ENCODE peak calls at places on chromosomes 1 and 21, in six cellular contexts. P is effector memory CD4-positive, alpha-beta T cell; L is sigmoid colon; G is mesendoderm; W is heart left ventricle; N is HAP-1. D is an unnamed sample. For H3K27me3 and H3K4me1, the result is how much of the 10 kb centered on the place peaks cover.

GRCh38 chr1:182845379-182845778 is 6.2 kb downstream of the DHX9 start:
- DNase-seq in G (no peak), P (no peak), L (no peak), W (no peak), N (no peak), D (no peak)

GRCh38 chr1:52119722-52120121 is 22.2 kb upstream of the ZFYVE9 start:
- DNase-seq in G (peak), L (no peak), N (peak), P (no peak), W (no peak), D (no peak)

GRCh38 chr1:67738401-67738800 is 53.4 kb downstream of the GADD45A start:
- DNase-seq in N (no peak), G (peak), P (no peak), L (no peak), W (no peak), D (no peak)

GRCh38 chr1:95614197-95614596 is 380.2 kb downstream of the RWDD3 start:
- DNase-seq in L (no peak), W (no peak), N (no peak), G (no peak), P (no peak), D (no peak)

GRCh38 chr1:109932679-109933078 is 22.0 kb downstream of the CSF1 start:
- DNase-seq in W (no peak), N (no peak), L (no peak), G (no peak), P (no peak), D (no peak)

GRCh38 chr1:17194133-17194475 is 10.8 kb upstream of the PADI1 start:
- DNase-seq in L (no peak), G (no peak), P (no peak), N (no peak), W (no peak), D (no peak)

GRCh38 chr1:219174672-219175564 is 1.2 kb downstream of the LYPLAL1 start:
- DNase-seq in G (peak), P (peak), N (peak), W (no peak), L (no peak), D (peak)

GRCh38 chr1:156838972-156839371 is 19.9 kb downstream of the INSRR start:
- DNase-seq in G (peak), W (no peak), N (no peak), L (no peak), P (no peak), D (peak)

GRCh38 chr21:42171091-42172053 is 47.6 kb upstream of the ABCG1 start:
- DNase-seq in W (peak), P (no peak), L (no peak), N (no peak), G (no peak), D (no peak)

GRCh38 chr1:175191654-175192053 is 922 bp downstream of the KIAA0040 start:
- DNase-seq in G (peak), P (no peak), L (no peak), W (no peak), N (no peak), D (peak)

GRCh38 chr1:166676981-166677380 is 162.3 kb upstream of the POGK start:
- DNase-seq in P (no peak), G (no peak), N (no peak), W (no peak), L (no peak), D (no peak)

GRCh38 chr1:46411601-46412341 is 17.7 kb downstream of the FAAH start:
- DNase-seq in G (peak), L (no peak), P (no peak), W (no peak), N (no peak), D (no peak)

GRCh38 chr1:14944471-14944981 is 209.0 kb upstream of the TMEM51 start:
- DNase-seq in L (no peak), N (no peak), G (no peak), P (no peak), W (no peak), D (no peak)

DNA sequence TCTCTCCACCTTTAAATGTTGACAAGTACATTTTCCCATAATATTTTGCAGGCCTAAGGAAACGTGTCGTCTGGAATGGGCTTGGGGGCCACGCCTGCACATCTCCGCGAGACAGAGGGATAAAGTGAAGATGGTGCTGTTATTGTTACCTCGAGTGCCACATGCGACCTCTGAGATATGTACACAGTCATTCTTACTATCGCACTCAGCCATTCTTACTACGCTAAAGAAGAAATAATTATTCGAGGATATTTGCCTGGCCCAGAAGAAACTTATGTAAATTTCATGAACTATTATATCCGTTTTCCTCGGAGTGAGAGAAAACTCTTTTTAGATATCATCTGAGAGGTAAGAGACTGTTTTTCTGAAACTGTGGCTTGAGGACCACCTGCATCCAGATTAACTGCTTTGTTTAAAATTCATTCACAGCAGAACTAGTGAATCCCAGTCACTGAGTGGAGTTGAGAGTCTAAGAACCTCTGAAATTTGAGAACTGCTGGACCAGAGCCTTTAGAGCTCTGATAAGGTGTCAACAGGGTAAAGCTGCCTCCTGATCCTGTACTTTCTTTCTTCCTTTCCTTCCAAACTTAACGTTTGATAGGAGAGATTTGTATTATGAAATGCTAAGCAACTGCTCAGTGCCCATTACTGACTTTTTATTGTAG is 808 bp downstream of the EXO1 start:
- DNase-seq in N (peak), G (peak), P (no peak), L (no peak), W (no peak), D (no peak)
- H3K4me3 ChIP-seq in N (peak), G (peak), P (peak), L (no peak), W (peak), D (no peak)

GRCh38 chr1:208977012-208977411 is 606.5 kb upstream of the CAMK1G start:
- DNase-seq in L (no peak), N (no peak), W (no peak), G (no peak), P (no peak), D (no peak)
- H3K27me3 ChIP-seq in L (under half), N (under half), W (under half), G (under half), P (under half), D (under half)

GRCh38 chr1:150389650-150390049 is 25.7 kb downstream of the RPRD2 start:
- DNase-seq in N (no peak), L (no peak), W (no peak), G (no peak), P (no peak), D (no peak)
- H3K4me1 ChIP-seq in N (under half), L (under half), W (under half), G (under half), P (under half), D (under half)

DNA sequence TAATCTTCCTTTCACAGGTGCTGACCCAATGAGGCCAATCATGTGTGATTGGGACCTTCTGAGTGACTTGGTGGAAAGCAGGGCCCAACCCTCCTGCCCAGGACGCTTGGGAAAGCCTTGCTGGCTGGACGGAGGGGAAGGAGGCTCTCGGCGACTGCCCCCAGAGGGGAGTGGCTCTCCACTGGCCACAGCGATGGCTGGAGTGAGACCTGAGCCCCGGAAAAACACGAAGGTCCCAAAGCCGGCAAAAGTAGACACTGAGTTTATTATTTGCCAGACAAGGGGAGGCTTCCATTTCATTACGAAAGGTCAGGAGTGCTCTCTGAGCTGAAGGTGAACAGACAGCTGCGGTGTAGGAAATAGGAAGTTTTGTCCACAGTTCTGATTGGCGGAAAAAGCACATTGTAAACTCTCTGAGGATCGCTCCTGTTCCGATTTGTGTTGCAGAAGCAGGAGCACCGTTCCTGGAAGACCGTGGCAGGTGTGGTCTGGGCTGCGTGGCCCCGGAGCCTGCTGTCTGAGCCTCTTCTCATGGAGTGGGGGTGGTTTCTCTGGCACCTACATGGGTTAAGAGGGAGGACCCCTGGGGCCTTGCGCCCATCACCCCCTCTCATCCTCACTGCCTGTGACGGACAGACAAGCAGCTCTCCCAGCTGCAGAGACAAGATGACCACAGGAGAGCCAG is 41.6 kb downstream of the KRTAP10-1 start:
- DNase-seq in N (no peak), L (no peak), W (no peak), G (no peak), P (no peak), D (no peak)
- H3K4me3 ChIP-seq in N (no peak), L (no peak), W (no peak), G (no peak), P (no peak), D (no peak)

DNA sequence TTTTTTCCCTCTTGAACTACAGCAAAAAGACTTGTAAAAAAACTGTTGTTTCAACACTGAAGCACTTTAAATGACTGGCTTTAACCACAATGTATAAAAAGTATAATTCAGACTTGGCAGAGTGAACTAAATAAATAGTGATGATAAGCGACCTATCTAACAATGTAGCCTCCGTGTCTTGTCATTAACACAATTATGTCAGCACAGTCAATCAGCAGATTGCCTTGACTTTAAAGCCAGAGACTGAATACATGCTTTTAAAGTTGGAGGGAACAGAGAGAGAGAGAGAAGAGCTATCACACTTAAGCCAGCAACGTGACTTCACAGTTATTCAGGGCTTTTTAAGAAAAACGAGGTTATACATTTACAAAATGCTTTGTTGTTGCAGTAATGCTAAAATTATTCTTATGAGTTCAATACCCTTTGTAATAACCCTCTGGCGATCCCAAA is 378.1 kb downstream of the LMO4 start:
- DNase-seq in N (peak), L (no peak), W (no peak), P (no peak), G (no peak), D (no peak)
- H3K27me3 ChIP-seq in N (under half), L (under half), W (under half), P (under half), G (under half), D (under half)

GRCh38 chr1:60448866-60449265 is 375.3 kb upstream of the C1orf87 start:
- DNase-seq in G (no peak), L (no peak), W (no peak), N (no peak), P (no peak), D (no peak)

DNA sequence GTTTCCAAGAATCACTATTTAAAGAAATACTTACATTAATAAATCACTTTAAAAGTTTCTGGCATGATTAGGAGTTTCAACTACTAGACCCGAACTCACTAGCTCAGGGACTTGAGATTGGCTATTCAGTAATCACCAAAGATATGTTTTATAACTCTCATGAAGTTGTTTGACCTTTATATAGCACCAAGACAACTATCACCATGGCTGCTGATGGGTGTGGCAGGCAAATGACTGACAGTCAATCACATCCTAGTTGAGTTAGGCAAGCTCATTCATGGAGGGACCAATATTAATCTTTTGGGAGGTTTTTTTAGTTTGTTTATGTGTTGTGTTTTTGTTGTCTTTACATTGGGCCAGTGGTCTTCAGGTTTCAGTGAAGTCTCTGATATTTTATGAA is 376.3 kb upstream of the C1orf87 start:
- DNase-seq in N (no peak), W (no peak), L (no peak), G (no peak), P (no peak), D (no peak)
- H3K4me1 ChIP-seq in N (under half), W (under half), L (under half), G (under half), P (under half), D (under half)

DNA sequence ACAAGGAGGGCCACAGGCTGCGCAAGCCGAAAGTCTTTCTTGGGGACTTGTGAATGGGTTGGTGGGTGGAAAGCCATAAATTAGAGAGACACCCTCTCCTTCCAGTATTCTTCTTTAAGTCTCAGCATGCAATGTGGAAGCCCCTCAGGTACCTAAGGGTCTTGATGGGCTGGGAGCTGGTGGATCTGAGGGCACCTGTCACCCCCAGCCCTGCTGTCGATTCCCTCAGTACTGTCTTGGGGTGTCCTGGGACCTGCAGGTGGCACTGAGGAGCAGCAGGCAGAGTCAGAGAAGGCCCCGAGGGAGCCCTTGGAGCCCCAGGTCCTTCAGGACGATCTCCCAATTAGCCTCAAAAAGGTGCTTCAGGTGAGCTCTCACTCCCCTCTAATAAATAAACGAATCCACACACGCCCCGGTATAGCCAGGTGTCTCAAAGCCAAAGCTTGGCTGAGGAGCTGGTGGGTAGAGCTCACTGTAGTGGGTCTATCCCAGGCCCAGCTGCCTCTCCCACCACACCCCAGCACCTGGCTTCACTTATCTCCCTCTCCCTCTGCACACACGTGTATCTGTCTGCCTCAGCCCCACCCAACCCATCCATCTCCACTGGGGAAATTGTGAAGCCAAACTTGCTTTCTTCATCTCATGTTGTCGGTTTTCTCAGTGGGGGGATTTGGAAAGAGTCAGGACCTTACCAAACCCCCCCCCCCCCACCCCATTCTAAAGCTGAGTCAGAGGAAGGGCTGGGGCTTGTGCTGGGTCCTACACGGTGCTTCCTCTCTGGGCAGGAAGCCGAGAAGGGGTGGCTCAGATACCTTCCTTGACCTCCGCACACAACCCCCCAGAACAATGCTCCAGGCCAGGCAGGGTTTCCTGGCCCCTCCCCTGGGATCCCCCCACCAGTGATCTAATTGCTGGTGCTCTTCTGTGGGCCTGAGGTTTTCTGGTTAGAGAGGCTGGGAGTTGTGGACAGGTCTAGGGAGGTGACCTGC is 1.6 kb downstream of the ADAM15 start:
- DNase-seq in N (no peak), L (no peak), G (no peak), W (peak), P (no peak), D (no peak)
- H3K4me3 ChIP-seq in N (peak), L (peak), G (no peak), W (peak), P (peak), D (peak)